ENCODE peak calls at places on chromosomes 3 and 15, in seven cellular contexts. F is foreskin fibroblast; K is upper lobe of right lung; A is body of pancreas; O is astrocyte of the cerebellum; W is GM20000; N is CD4-positive, alpha-beta T cell. L is an unnamed sample.

GRCh38 chr3:16240229-16241023 is 24.3 kb downstream of the DPH3 start:
- DNase-seq in F (peak), K (no peak), A (no peak), O (no peak), W (no peak), N (no peak), L (peak)

GRCh38 chr3:9194509-9195184 is 54.8 kb downstream of the SRGAP3 start:
- DNase-seq in F (no peak), K (no peak), A (no peak), O (no peak), W (no peak), N (no peak), L (no peak)

GRCh38 chr3:59566481-59566975 is 516.7 kb upstream of the CFAP20DC start:
- DNase-seq in F (no peak), K (no peak), A (no peak), O (no peak), W (peak), N (no peak), L (no peak)

GRCh38 chr3:115272036-115272824 is 125.1 kb upstream of the ZBTB20 start:
- DNase-seq in F (peak), K (no peak), A (no peak), O (peak), W (no peak), N (no peak), L (peak)

GRCh38 chr3:191158800-191159199 is 40.2 kb upstream of the OSTN start:
- DNase-seq in F (no peak), K (no peak), A (no peak), O (no peak), W (no peak), N (no peak), L (no peak)

GRCh38 chr3:172562881-172563835 is 39.9 kb upstream of the TNFSF10 start:
- DNase-seq in F (peak), K (no peak), A (peak), O (peak), W (no peak), N (no peak), L (peak)

GRCh38 chr15:78537266-78537665 is 3.0 kb upstream of the PSMA4 start:
- DNase-seq in F (peak), K (no peak), A (no peak), O (no peak), W (no peak), N (no peak), L (no peak)

GRCh38 chr15:71790081-71790480 is 20.3 kb upstream of the NR2E3 start:
- DNase-seq in F (peak), K (peak), A (peak), O (no peak), W (no peak), N (no peak), L (no peak)

GRCh38 chr3:37667359-37667758 is 194.3 kb upstream of the CTDSPL start:
- DNase-seq in F (no peak), K (no peak), A (no peak), O (no peak), W (no peak), N (no peak), L (no peak)

GRCh38 chr3:128693696-128694095 is 32.3 kb upstream of the RAB7A start:
- DNase-seq in F (no peak), K (no peak), A (no peak), O (no peak), W (no peak), N (no peak), L (no peak)

DNA sequence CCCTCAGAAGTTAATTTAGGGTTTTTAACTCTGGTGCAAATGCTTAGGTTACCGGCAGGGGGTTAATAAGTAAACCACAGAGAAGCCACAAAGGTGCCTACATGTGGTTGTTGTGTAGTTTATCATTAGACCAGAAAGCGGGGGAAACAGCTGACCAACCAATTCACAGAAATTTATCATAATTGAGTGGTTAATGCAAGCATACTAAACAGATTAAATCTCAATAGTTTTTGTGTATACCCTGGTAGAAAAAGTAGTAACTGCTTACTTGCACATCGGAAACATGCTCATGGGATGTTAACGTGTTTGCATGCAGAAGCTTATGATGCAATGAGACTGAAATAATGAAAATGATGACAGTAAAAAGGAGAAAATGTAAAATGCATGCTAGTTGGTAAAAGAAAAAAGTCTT is 316.0 kb downstream of the PTPRG start:
- DNase-seq in F (peak), K (no peak), A (no peak), O (peak), W (peak), N (no peak), L (no peak)
- TF ChIP-seq CTCF in F (no peak), K (no peak), A (peak), O (peak), W (no peak), N (no peak), L (no peak)

DNA sequence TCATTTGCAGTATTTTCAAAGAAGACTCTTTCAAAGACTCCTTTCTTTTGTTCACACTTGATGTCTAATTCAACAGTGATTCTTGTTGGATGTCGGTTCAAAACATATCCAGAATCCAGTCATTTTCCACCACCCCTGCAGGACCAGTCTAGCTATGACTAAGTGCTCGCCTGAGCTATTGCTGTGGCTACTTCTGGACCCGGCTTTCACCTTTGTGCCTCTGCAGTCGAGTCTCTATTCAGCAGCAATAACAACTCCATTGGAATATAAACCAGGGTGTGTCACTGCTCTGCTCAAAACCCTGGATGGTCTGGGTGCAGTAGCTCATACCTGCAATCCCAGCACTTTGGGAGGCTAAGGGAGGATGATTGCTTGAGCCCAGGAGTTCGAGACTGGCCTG is 55.0 kb downstream of the PRICKLE2 start:
- DNase-seq in F (no peak), K (no peak), A (no peak), O (no peak), W (no peak), N (no peak), L (no peak)
- TF ChIP-seq CTCF in F (no peak), K (no peak), A (no peak), O (no peak), W (no peak), N (no peak), L (no peak)

DNA sequence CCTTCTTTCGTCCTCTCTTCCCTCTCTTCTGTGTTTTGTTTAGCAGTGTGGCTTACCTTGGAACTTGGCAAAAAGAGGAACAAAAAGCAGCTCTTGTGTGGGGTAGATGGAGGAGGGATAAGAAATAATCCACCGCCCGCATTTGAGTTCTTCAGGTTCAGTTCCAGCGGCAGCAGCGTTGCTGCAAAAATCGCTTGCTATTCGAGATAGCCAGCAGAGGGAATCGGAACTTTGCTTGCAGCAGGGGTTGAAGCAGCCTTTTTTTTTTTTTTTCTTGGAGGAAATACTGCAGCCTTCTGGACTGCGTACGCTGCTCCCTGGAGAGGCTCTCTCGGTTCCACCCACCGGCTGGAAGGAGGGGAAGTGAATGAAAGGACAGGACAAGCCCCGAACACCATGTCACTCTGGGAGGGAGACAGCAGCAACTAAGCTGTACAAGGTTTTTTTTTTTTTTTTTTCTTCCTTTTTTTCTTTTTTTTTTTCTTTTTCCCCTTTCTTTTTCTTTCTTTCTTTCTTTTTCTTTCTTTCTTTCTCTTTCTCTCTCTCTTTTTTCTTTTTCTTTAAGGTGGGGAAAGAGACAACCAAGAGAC is at the start of gene RBMS3:
- DNase-seq in F (peak), K (peak), A (peak), O (peak), W (peak), N (no peak), L (peak)
- TF ChIP-seq CTCF in F (peak), K (peak), A (peak), O (peak), W (peak), N (no peak), L (peak)

GRCh38 chr3:194269610-194270145 is 81.5 kb downstream of the CPN2 start:
- DNase-seq in F (no peak), K (peak), A (peak), O (peak), W (no peak), N (no peak), L (no peak)
- TF ChIP-seq CTCF in F (no peak), K (peak), A (no peak), O (peak), W (no peak), N (no peak), L (peak)

GRCh38 chr3:126343675-126344074 is 13.5 kb downstream of the KLF15 start:
- DNase-seq in F (no peak), K (peak), A (peak), O (no peak), W (no peak), N (no peak), L (no peak)

GRCh38 chr3:126342211-126342610 is 15.0 kb downstream of the KLF15 start:
- DNase-seq in F (no peak), K (peak), A (no peak), O (no peak), W (no peak), N (no peak), L (no peak)

GRCh38 chr3:126344380-126345041 is 12.7 kb downstream of the KLF15 start:
- DNase-seq in F (no peak), K (peak), A (no peak), O (no peak), W (no peak), N (no peak), L (no peak)

GRCh38 chr3:126341755-126342150 is 15.5 kb downstream of the KLF15 start:
- DNase-seq in F (no peak), K (peak), A (peak), O (no peak), W (no peak), N (no peak), L (no peak)

GRCh38 chr3:126342991-126343661 is 14.1 kb downstream of the KLF15 start:
- DNase-seq in F (peak), K (peak), A (peak), O (no peak), W (no peak), N (no peak), L (no peak)
- TF ChIP-seq CTCF in F (no peak), K (no peak), A (no peak), O (no peak), W (no peak), N (no peak), L (no peak)